ENCODE peak calls at places on chromosomes 2 and 18, in five cellular contexts. X is Peyer's patch, C is osteocyte, E is psoas muscle, U is right lobe of liver. Z is an unnamed sample.

GRCh38 chr18:79956276-79956675 is 4.8 kb upstream of the SLC66A2 start:
- DNase-seq in C (no peak), U (no peak), X (no peak), E (no peak), Z (no peak)

GRCh38 chr18:78713726-78714125 is 265.9 kb upstream of the SALL3 start:
- DNase-seq in E (no peak), C (no peak), X (no peak), U (no peak), Z (no peak)

GRCh38 chr2:189347540-189347939 is 93.7 kb upstream of the WDR75 start:
- DNase-seq in C (no peak), X (no peak), U (peak), E (no peak), Z (peak)

GRCh38 chr2:86815616-86816015 is 24.9 kb upstream of the CD8A start:
- DNase-seq in U (no peak), E (no peak), C (no peak), X (no peak), Z (no peak)

GRCh38 chr2:102366406-102367112 is 11.0 kb downstream of the IL18R1 start:
- DNase-seq in U (no peak), E (no peak), X (no peak), C (no peak), Z (no peak)

GRCh38 chr2:59342166-59342565 is 1101.0 kb upstream of the FANCL start:
- DNase-seq in C (no peak), E (no peak), U (no peak), X (no peak), Z (no peak)

GRCh38 chr2:234457421-234457820 is 39.5 kb downstream of the ARL4C start:
- DNase-seq in X (no peak), E (no peak), C (no peak), U (no peak), Z (no peak)

GRCh38 chr2:88199912-88200682 is 30.0 kb downstream of the THNSL2 start:
- DNase-seq in X (no peak), E (no peak), U (no peak), C (no peak), Z (peak)

GRCh38 chr18:63292844-63293683 is 26.5 kb downstream of the BCL2 start:
- DNase-seq in X (no peak), U (no peak), C (no peak), E (peak), Z (no peak)

DNA sequence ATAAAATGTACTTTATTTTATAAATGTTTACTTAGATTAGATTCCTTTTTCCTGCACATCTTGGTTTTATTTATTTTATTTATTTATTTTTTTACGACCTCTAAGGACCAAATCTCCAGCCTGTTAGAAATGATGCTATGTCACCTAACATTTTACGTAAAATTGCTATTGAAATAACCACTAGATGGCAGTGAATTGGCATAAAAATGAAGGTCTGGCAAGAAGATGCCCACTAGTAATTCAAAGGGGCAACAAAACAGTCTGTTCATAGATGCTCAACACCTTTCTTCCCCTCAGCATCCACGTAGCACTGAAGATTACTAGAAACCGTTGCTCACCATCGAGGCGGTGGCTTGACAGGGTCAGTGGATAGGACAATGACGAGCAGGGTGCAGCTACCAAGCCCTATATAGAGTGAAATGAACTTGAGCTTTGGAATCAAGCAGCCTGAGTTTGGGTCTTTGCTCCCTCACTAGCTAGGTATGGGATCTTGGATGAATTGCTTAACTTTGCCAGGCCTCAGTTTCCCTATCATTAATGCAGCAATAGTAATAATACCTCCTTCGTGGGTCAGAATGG is 128.7 kb upstream of the L3MBTL4 start:
- DNase-seq in E (no peak), U (no peak), C (no peak), X (no peak), Z (no peak)
- TF ChIP-seq CTCF in E (peak), U (peak), C (peak), X (no peak), Z (peak)

DNA sequence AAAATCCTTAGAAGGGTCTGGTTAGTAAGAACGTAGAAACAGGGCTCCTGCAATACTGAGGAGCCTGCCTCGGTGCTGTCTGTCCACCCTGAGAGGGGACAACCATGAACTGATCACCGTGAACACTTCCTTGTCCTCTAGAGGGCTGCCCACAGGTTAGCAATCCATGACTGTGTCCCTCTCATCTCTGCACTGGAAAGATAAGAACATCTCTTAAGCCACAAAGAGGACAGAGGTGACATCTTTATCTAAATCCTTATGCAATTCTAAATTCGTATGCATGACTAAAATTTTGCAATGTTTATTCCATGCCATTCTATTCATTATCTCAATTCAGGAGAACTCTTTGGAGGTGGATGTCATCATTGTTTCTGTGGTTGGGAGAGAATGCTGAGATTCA is 12.8 kb downstream of the EFR3B start:
- DNase-seq in X (no peak), U (no peak), C (no peak), E (no peak), Z (no peak)
- TF ChIP-seq CTCF in X (no peak), U (no peak), C (no peak), E (no peak), Z (no peak)

DNA sequence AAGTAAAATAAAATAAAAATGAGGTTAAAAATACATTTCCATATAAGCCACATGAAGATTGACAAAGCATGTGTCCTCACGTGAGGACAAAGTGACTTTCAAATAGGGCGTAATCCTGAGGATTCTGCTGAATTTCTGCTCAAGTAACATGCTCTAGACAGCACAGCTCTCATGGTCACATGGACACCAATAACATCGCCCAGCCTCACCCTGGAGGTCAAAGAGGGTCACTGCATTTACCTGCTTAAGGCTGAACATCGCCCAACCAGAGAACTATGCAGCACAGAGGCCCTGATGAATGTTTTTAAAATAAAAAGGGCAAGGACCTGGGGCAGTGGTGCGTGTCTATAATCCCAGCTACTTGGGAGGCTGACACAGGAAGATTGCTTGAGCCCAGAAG is 30.2 kb downstream of the TGFBRAP1 start:
- DNase-seq in U (no peak), E (no peak), C (no peak), X (no peak), Z (no peak)
- TF ChIP-seq CTCF in U (no peak), E (no peak), C (no peak), X (no peak), Z (no peak)

DNA sequence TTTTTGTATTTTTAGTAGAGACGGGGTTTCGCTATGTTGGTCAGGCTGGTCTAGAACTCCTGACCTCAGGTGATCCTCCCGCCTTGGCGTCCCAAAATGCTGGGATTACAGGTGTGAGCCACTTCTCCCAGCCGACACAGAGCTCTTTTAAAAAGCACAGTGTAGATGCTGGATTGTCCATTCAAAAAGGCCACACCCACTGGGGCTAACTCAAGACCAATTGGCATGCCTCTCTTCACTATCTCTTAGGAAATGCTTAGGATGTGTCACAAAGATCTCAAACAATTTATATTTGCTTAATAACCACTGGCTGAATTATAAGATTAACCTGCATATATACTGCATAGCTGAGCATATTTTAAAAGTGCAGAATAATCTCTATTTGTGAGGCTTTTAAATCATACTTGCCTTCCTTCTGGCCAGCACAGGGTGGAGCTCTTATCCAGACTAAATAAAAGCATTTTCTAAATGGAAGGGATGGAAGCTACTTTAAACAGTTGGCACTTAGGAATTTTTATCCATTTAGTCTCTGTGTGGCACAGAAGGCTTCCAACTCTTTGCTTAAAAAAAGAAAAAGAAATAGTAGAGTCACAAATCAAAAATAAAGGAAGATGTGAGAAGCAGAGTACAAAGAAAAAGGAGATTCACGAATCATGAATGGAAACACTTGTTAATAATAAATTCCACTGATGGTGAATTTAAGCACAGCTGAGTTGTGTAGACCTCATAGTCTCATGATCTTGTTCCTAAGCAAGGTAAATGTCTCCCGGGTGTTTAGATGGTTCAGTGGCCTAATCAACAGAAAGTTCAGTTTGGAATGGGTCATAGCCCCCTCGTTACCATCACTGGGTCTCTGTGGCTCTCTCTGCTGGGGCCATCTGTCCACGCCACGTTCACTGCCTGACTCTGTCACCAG is 22.4 kb downstream of the CRYGD start:
- DNase-seq in X (no peak), E (no peak), U (no peak), C (no peak), Z (peak)
- TF ChIP-seq CTCF in X (no peak), E (no peak), U (peak), C (peak), Z (no peak)

DNA sequence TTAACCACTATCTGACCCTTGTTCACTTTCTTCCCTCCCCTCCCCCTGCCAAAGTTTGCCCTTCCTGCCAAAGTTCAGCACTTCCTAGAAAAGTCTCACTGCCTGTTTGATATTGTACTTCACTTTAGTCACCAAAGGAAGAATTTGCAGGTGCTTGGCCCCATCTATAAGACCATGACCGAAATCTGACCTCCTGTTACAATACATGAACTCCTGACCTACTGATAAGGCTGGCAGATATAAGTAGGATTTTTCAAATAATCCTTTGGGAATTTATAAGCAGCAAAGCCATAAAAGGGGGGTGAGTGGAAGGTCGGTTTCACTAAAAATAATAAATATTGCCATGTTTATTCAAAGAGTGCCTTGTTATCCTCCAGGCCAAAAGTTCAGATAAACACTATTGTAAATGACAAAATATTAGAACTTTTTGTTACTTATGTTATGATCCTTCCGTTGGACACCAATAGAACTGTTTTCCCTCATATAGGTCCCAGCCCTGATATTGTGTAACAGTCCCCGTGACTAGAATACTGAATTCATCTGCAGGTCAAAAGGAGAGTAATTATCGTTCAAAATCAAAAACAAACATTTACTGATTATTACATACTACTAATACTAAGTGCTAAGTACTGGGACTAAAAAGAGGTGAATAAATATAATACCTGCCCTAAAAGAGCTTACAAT is 277.6 kb downstream of the EXOC6B start:
- DNase-seq in E (no peak), C (no peak), X (no peak), U (no peak), Z (no peak)
- TF ChIP-seq CTCF in E (no peak), C (no peak), X (no peak), U (no peak), Z (no peak)

GRCh38 chr2:154449951-154450658 is 248.4 kb upstream of the KCNJ3 start:
- DNase-seq in X (no peak), U (peak), E (no peak), C (no peak), Z (no peak)

GRCh38 chr2:154455871-154456270 is 242.6 kb upstream of the KCNJ3 start:
- DNase-seq in C (no peak), U (no peak), E (no peak), X (no peak), Z (no peak)

GRCh38 chr2:154455201-154455600 is 243.3 kb upstream of the KCNJ3 start:
- DNase-seq in U (no peak), E (no peak), C (no peak), X (no peak), Z (no peak)

GRCh38 chr2:154452471-154452870 is 246.0 kb upstream of the KCNJ3 start:
- DNase-seq in C (no peak), U (no peak), X (no peak), E (no peak), Z (no peak)

DNA sequence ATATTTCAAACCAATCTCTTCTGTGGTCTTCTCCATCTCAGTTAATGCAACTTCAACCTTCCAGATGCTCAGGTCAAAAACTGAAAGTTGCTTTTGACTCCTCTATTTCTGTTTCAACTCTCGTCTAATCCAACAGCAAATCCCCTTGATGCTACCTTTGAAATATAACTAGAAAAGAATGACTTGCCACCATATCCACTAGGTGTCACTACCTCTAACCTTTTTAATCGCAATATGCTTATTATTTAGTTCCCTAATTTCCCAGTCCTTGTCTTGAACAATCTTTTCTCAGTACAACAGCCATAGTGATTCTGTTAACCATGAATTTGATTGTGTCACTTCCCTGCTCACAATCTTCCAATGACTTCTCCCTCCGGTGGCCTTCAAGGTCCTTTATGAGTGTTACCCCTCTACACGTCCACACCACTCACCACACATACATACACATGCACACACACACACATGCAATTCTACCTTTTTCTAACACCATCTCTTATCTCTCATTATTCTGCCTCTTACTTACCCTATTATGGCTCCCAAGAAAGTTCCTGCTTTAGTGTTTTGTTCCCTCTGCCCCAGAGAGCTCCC is 245.5 kb upstream of the KCNJ3 start:
- DNase-seq in U (no peak), X (no peak), C (no peak), E (no peak), Z (no peak)
- TF ChIP-seq CTCF in U (peak), X (no peak), C (peak), E (peak), Z (peak)

GRCh38 chr2:220154243-220154642 is 526.8 kb downstream of the SLC4A3 start:
- DNase-seq in E (no peak), C (no peak), X (no peak), U (no peak), Z (no peak)
- TF ChIP-seq CTCF in E (no peak), C (peak), X (no peak), U (no peak), Z (no peak)

Z was measured in Calu3.